ENCODE peak calls at places on chromosomes 7 and 10, in four cellular contexts. Z is body of pancreas, P is mammary epithelial cell, C is heart right ventricle. K is an unnamed sample.

GRCh38 chr10:60314306-60314940 is 75.3 kb downstream of the ANK3 start:
- DNase-seq in Z (no peak), C (no peak), P (peak; percentile 58), K (no peak)

GRCh38 chr7:148645948-148646347 is 52.8 kb upstream of the CUL1 start:
- DNase-seq in P (no peak), C (no peak), Z (no peak), K (no peak)

GRCh38 chr7:102836206-102836938 is 76.4 kb upstream of the LRRC17 start:
- DNase-seq in Z (no peak), P (peak; percentile 64), C (no peak), K (no peak)

GRCh38 chr10:13100349-13101294 is 659 bp downstream of the OPTN start:
- DNase-seq in P (peak; percentile 42), C (no peak), Z (peak; percentile 42), K (no peak)

GRCh38 chr7:129739427-129739826 is 127.9 kb downstream of the NRF1 start:
- DNase-seq in C (peak; percentile 66), P (no peak), Z (peak; percentile 49), K (no peak)

GRCh38 chr10:77873558-77874380 is 52.8 kb downstream of the DLG5 start:
- DNase-seq in C (no peak), P (peak; percentile 91), Z (peak; percentile 52), K (no peak)

GRCh38 chr7:1590887-1591286 is 21.1 kb upstream of the PSMG3 start:
- DNase-seq in Z (no peak), C (no peak), P (no peak), K (no peak)

GRCh38 chr7:5695709-5696345 is 85.6 kb downstream of the RNF216 start:
- DNase-seq in C (peak; percentile 48), Z (peak; percentile 73), P (no peak), K (peak; percentile 80)

GRCh38 chr10:61987951-61988379 is 86.5 kb downstream of the ARID5B start:
- DNase-seq in Z (no peak), C (no peak), P (no peak), K (no peak)

GRCh38 chr7:1295776-1296726 is 63.4 kb downstream of the UNCX start:
- DNase-seq in P (no peak), Z (no peak), C (no peak), K (no peak)

GRCh38 chr7:34086064-34086463 is 180.7 kb downstream of the BMPER start:
- DNase-seq in C (no peak), P (no peak), Z (no peak), K (no peak)

GRCh38 chr10:68668972-68669371 is 52.1 kb upstream of the CCAR1 start:
- DNase-seq in Z (no peak), C (no peak), P (no peak), K (no peak)

GRCh38 chr10:116669080-116669479 is 48.3 kb downstream of the PNLIPRP2 start:
- DNase-seq in Z (no peak), C (no peak), P (no peak), K (no peak)

GRCh38 chr7:30286749-30287148 is 2.4 kb downstream of the ZNRF2 start:
- DNase-seq in P (no peak), Z (no peak), C (no peak), K (no peak)

GRCh38 chr7:43112941-43113621 is 634 bp downstream of the HECW1 start:
- DNase-seq in Z (peak; percentile 8), C (no peak), P (peak; percentile 37), K (no peak)

GRCh38 chr7:41110186-41110585 is 592.7 kb downstream of the INHBA start:
- DNase-seq in P (peak; percentile 99), Z (no peak), C (no peak), K (no peak)

GRCh38 chr10:117240730-117241529 is at the start of gene SLC18A2:
- DNase-seq in P (no peak), Z (no peak), C (no peak), K (no peak)

GRCh38 chr10:72328045-72328828 is 26.5 kb downstream of the DNAJB12 start:
- DNase-seq in Z (peak; percentile 82), P (no peak), C (peak; percentile 77), K (no peak)

GRCh38 chr7:19133891-19134290 is 11.3 kb downstream of the FERD3L start:
- DNase-seq in C (no peak), P (no peak), Z (no peak), K (no peak)

GRCh38 chr10:127012769-127013152 is 107.5 kb downstream of the DOCK1 start:
- DNase-seq in C (peak; percentile 83), Z (peak; percentile 95), P (peak; percentile 87), K (peak; percentile 38)

GRCh38 chr10:24721254-24722106 is 2.2 kb downstream of the ARHGAP21 start:
- DNase-seq in P (peak; percentile 43), C (peak; percentile 12), Z (peak; percentile 11), K (no peak)
- H3K4me1 ChIP-seq in P (peaks cover 14% of the 10 kb centered on the region), C (peaks cover 36% of the 10 kb centered on the region), Z (peaks cover 48% of the 10 kb centered on the region), K (peaks cover 23% of the 10 kb centered on the region)

DNA sequence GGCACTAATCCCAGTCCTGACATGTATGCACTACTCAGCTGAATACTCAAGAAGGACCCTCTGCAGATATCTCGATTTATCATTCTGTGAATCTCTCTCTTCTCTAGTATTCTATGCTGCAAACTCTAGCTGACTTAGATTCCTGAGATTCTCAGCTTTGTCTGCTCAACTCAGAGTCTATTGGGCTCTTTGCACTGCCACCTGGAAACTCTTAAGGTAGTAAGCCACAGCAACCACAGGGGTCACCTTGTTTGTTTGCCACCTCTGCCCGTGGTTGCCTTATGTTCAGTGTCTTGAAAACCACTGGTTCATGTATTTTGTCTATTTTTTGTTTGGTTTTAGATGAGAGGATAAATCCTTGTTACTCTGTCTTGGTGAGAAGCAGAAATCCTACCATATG is 72.9 kb downstream of the SP8 start:
- DNase-seq in Z (no peak), P (no peak), C (no peak), K (no peak)
- H3K27ac ChIP-seq in Z (no peak overlapping the region), P (no peak overlapping the region), C (no peak overlapping the region), K (no peak overlapping the region)

DNA sequence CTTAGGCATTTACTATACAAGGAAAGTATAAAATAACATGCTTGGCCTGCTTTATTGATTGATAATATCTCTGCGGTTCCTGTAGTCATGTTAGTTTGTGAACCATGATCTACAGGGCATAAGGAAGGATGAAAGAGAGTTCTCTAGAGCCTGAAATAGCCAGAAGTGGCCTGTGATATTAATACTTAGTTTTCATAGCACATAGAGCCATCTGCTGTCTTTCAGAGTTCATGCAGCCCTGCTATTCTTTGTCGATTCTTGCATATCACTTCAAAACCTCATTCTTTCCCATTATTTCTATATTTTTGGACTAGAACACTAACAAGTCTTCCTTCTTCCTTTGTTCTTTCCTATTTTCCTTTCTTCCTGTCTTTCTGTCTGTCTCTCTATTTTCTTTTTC is 26.4 kb upstream of the PRKG1 start:
- DNase-seq in Z (no peak), P (no peak), C (no peak), K (no peak)
- TF ChIP-seq CTCF in Z (no peak), P (no peak), C (peak; percentile 64), K (peak; percentile 24)

GRCh38 chr10:50417486-50417905 is 166.2 kb upstream of the ASAH2 start:
- DNase-seq in C (no peak), Z (no peak), P (no peak), K (no peak)
- H3K4me1 ChIP-seq in C (peaks cover 3% of the 10 kb centered on the region), Z (peaks cover 39% of the 10 kb centered on the region), P (peaks cover 8% of the 10 kb centered on the region), K (no peaks in the 10 kb centered on the region)

GRCh38 chr7:158343526-158343925 is 244.1 kb downstream of the PTPRN2 start:
- DNase-seq in C (no peak), Z (no peak), P (no peak), K (no peak)
- H3K27ac ChIP-seq in C (no peak overlapping the region), Z (no peak overlapping the region), P (no peak overlapping the region), K (no peak overlapping the region)

DNA sequence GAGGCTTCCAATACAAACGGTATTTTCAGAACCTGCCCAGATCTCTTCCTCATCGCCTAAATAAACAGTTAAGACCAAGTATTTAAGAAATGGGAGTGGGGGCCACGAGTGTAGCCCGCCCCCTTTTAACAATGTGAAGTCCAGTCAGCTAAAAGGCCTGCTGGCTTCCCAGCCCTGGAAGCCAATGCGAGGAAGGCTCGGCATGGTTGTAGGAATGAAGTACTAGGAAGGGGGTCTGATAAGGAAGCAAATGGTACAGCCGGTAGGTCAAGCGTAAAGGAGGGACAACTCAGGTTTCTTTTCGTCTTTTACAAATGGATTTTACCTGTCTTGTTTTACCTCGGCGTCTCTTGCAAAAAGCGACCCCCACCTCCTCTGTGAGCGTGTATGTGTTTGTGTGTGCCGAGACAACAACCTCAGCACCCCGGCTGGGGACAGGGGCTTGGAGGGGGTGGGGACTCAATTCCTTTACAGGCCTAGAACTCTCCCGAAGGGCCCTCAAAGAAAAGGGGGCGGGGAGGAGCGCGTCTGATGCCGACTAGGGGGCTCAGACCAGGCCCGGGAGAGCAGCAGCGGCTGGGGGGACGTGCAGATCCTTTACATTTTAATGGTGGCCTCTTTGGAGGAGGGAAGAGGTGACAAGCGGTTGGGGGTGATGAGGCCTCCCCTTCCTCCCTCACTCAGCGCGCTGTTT is 147.6 kb downstream of the GPR85 start:
- DNase-seq in Z (peak; percentile 11), C (peak; percentile 33), P (no peak), K (no peak)
- TF ChIP-seq CTCF in Z (no peak), C (no peak), P (no peak), K (no peak)

GRCh38 chr7:142883145-142883544 is 2.4 kb downstream of the TRPV6 start:
- DNase-seq in Z (no peak), P (no peak), C (no peak), K (no peak)

GRCh38 chr7:142881586-142882337 is 3.8 kb downstream of the TRPV6 start:
- DNase-seq in Z (no peak), C (no peak), P (no peak), K (no peak)

GRCh38 chr7:142880886-142881505 is 4.5 kb downstream of the TRPV6 start:
- DNase-seq in Z (peak; percentile 52), P (no peak), C (no peak), K (no peak)

GRCh38 chr7:142883571-142884284 is 1.8 kb downstream of the TRPV6 start:
- DNase-seq in Z (no peak), P (no peak), C (no peak), K (no peak)

GRCh38 chr7:142882338-142882678 is 3.2 kb downstream of the TRPV6 start:
- DNase-seq in C (no peak), Z (no peak), P (no peak), K (no peak)
- H3K4me1 ChIP-seq in C (no peaks in the 10 kb centered on the region), Z (peaks cover 14% of the 10 kb centered on the region), P (peaks cover 29% of the 10 kb centered on the region), K (no peaks in the 10 kb centered on the region)

GRCh38 chr7:23462846-23463245 is 7.4 kb downstream of the IGF2BP3 start:
- DNase-seq in P (no peak), C (no peak), Z (peak; percentile 18), K (no peak)
- H3K27ac ChIP-seq in P (no peak overlapping the region), C (no peak overlapping the region), Z (no peak overlapping the region), K (no peak overlapping the region)

DNA sequence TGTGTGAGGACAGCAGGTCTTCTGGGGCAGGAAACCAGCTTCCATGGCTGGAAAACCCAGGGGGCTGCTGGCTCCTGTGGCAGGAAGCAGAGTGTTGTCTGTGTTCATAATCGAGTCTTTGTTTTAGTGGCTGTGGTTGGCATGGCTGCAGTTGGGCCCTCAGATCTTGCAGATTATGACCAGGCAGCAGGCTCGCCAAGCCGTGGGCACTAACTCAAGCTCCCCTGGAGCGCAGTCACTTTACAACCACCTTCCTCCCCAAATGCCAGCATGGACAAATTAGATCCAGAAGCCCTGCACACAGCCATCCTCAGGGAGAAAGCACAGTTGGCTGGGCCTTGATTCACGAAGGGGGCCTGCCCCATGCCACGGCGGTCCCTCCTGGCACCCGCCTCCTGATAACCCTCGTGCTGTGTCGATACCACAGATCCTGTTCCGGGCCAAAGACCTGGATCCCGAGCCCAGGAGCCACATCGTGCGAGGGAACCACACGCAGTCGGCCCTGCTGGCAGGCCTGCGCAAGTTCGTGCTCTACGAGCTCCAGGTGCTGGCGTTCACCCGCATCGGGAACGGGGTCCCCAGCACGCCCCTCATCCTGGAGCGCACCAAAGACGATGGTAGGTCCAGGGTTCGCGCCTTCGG is 552.5 kb upstream of the FOXK1 start:
- DNase-seq in Z (peak; percentile 60), P (peak; percentile 8), C (no peak), K (no peak)
- TF ChIP-seq CTCF in Z (no peak), P (no peak), C (no peak), K (no peak)

K was measured in ascending aorta.